ENCODE peak calls at places on chromosome 1, in five cellular contexts. Z is CD4-positive, CD25-positive, alpha-beta regulatory T cell; R is body of pancreas; K is GM23248; I is esophagus muscularis mucosa. M is an unnamed sample.

GRCh38 chr1:95308276-95308675 is 74.3 kb downstream of the RWDD3 start:
- DNase-seq in Z (no peak), K (no peak), R (no peak), I (no peak), M (no peak)

GRCh38 chr1:168687796-168688195 is 41.2 kb downstream of the DPT start:
- DNase-seq in I (no peak), R (no peak), Z (no peak), K (no peak), M (no peak)

GRCh38 chr1:5513891-5514515 is 478.2 kb downstream of the NPHP4 start:
- DNase-seq in R (no peak), K (no peak), Z (no peak), I (no peak), M (no peak)

GRCh38 chr1:96233422-96233821 is 488.2 kb upstream of the PTBP2 start:
- DNase-seq in R (no peak), K (no peak), Z (no peak), I (no peak), M (no peak)

GRCh38 chr1:30329263-30329753 is 394.1 kb downstream of the MATN1 start:
- DNase-seq in Z (no peak), I (no peak), K (no peak), R (no peak), M (no peak)

GRCh38 chr1:26145041-26145959 is 13.6 kb upstream of the FAM110D start:
- DNase-seq in R (peak; percentile 88), Z (peak; percentile 81), K (peak; percentile 89), I (peak; percentile 93), M (peak; percentile 83)

GRCh38 chr1:206709772-206710456 is 25.2 kb downstream of the MAPKAPK2 start:
- DNase-seq in R (no peak), I (no peak), K (peak; percentile 72), Z (no peak), M (no peak)

GRCh38 chr1:59752556-59753412 is 62.0 kb upstream of the HOOK1 start:
- DNase-seq in K (no peak), I (peak; percentile 62), R (no peak), Z (no peak), M (peak; percentile 40)

GRCh38 chr1:241593186-241593585 is 47.0 kb downstream of the CHML start:
- DNase-seq in I (no peak), R (no peak), Z (no peak), K (peak; percentile 41), M (no peak)

GRCh38 chr1:12426030-12426429 is 192.0 kb downstream of the DHRS3 start:
- DNase-seq in K (peak; percentile 68), R (no peak), I (no peak), Z (no peak), M (no peak)

GRCh38 chr1:12428334-12428733 is 189.7 kb downstream of the DHRS3 start:
- DNase-seq in K (no peak), I (no peak), R (no peak), Z (no peak), M (no peak)

GRCh38 chr1:12424793-12425192 is 193.2 kb downstream of the DHRS3 start:
- DNase-seq in K (peak; percentile 26), I (no peak), R (no peak), Z (no peak), M (no peak)

GRCh38 chr1:12422488-12422887 is 192.7 kb downstream of the VPS13D start:
- DNase-seq in I (no peak), R (no peak), K (no peak), Z (peak; percentile 14), M (no peak)

DNA sequence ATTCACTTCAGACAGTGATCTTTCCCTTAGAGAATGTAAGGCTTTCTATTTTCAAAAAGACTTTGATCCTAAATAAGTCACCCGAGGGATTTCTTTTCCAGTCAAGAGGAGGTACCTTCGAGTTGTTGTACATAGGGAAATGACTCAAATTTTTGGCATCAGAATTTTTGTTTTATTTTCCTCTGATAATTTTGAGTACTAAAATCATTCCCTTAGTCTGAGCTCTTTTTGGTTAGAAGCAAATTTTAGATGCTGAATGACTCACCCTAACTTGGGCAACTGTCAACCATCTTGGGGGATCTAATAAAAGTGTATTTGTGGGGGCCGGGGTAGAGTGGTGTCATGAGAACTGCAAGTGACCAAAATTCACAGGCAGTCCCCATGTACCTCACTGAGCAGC is 193.9 kb downstream of the DHRS3 start:
- DNase-seq in I (no peak), K (peak; percentile 85), Z (no peak), R (no peak), M (no peak)
- H3K4me3 ChIP-seq in I (no peak overlapping the region), K (peak overlapping the region; percentile 14), Z (no peak overlapping the region), R (no peak overlapping the region), M (no peak overlapping the region)

DNA sequence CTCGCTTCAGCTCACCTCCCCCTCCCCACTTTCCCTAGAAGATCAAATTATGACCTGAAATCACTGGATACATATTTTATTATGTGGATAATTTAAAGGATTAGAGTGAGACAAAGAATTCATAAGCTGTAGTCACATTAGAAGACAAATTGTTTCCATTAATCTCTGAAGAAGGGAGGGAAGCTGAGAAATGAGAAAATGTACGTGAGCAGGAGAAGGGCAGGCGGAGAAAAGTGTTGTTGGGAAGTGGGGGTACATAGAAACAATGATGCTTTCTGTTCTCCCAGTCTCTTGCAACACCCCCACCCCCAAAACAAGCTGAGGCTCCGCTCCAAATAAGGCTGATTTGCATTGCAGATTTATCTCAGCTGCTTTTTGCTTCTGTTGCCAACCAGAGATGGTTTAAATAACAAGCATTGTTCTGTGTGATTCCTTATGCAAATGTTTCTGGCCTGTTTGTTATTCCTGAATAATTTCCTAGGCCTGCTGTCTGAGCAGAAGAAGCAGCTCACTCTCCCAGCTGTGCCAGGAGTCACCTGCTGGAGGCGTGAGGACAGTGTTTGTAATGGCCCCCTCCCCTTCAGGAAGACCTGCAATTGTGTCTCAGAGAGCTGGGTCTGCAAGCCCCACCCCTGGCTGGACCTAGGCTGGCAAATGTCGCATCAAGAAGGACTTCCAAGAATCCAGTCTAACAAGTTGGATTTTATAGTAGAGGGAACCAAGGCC is 121.8 kb upstream of the TNR start:
- DNase-seq in K (no peak), I (no peak), Z (no peak), R (no peak), M (no peak)
- H3K4me3 ChIP-seq in K (no peak overlapping the region), I (no peak overlapping the region), Z (no peak overlapping the region), R (no peak overlapping the region), M (no peak overlapping the region)

GRCh38 chr1:15412843-15413242 is 3.2 kb downstream of the EFHD2 start:
- DNase-seq in Z (no peak), K (no peak), R (peak; percentile 65), I (no peak), M (no peak)
- H3K4me3 ChIP-seq in Z (no peak overlapping the region), K (no peak overlapping the region), R (no peak overlapping the region), I (no peak overlapping the region), M (no peak overlapping the region)

GRCh38 chr1:197465528-197466205 is 197.6 kb downstream of the CRB1 start:
- DNase-seq in R (no peak), I (no peak), Z (no peak), K (no peak), M (no peak)
- H3K4me3 ChIP-seq in R (no peak overlapping the region), I (no peak overlapping the region), Z (no peak overlapping the region), K (no peak overlapping the region), M (no peak overlapping the region)

DNA sequence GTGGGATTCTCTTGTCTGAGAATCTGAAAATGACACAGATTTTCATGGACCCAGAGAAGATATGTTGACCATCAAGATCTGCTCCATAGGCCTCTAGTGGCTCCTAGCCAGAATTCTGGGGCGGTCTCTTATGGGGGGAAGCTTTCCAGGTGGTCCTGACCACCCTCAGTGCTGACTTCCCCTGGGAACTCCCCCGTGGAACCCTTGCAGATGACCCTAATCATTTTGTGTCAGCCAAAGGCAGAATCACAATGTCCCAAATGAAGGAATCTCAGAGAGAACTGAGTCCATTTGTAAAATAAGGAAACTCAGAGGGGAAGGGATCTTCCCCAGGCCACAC is 3.6 kb downstream of the HEYL start:
- DNase-seq in K (no peak), Z (no peak), I (no peak), R (no peak), M (no peak)
- H3K4me3 ChIP-seq in K (no peak overlapping the region), Z (no peak overlapping the region), I (no peak overlapping the region), R (no peak overlapping the region), M (no peak overlapping the region)

DNA sequence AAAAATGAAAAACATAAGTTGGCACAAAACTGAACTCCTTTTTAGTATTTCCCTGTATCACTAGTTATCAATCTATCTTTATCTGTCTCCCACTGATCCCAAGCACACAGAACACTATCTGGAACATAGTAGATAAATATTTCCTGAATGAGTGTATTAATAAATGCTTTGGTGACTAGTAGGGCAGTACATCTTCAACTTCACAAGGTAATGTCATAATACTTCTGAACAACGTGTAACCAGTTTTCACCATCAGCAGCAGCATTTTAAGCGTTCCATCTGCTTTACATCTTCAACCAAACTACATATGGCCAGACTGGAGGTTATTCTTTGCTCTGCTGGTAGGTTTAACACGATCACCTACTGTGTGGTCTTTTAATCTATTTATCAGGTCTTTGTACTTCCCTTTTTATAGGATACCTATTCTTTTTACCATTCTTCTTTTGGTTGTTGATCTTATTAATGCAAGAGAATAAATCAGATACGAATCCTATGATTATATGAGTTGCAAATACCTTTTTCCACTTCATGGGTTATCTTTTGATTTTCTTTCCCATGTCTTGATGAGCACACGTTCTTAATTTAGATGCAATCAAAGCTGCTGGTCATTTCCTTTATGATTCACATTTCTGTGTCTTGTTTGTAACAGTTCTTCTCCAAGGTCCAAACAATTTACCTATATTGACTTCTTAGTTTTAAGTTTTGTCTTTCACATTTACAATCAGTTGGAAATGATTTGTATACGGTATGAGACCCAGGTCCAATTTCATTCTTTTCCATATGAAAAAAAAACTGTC is 16.3 kb downstream of the GPBP1L1 start:
- DNase-seq in K (peak; percentile 66), R (no peak), I (no peak), Z (no peak), M (no peak)
- H3K4me3 ChIP-seq in K (no peak overlapping the region), R (no peak overlapping the region), I (no peak overlapping the region), Z (peak overlapping the region; percentile 4), M (no peak overlapping the region)